ENCODE peak calls at places on chromosomes 13 and 19, in five cellular contexts. W is hepatocyte, P is nephron progenitor cell, R is ascending aorta, I is progenitor cell of endocrine pancreas. X is an unnamed sample.

GRCh38 chr13:99086149-99086868 is 108.4 kb upstream of the DOCK9 start:
- DNase-seq in W (peak), P (peak), R (no peak), I (peak), X (no peak)

GRCh38 chr13:27667946-27668345 is 46.3 kb downstream of the POLR1D start:
- DNase-seq in W (no peak), P (no peak), R (no peak), I (no peak), X (no peak)

GRCh38 chr19:2945575-2946184 is 909 bp upstream of the ZNF77 start:
- DNase-seq in W (no peak), P (no peak), R (no peak), I (no peak), X (no peak)

GRCh38 chr19:35342430-35342829 is 5.3 kb upstream of the FFAR1 start:
- DNase-seq in W (no peak), P (no peak), R (no peak), I (no peak), X (no peak)

GRCh38 chr19:45676851-45677263 is 8.8 kb downstream of the GIPR start:
- DNase-seq in W (peak), P (no peak), R (no peak), I (no peak), X (no peak)

GRCh38 chr19:48154003-48154402 is 16.1 kb downstream of the LIG1 start:
- DNase-seq in W (no peak), P (no peak), R (no peak), I (no peak), X (no peak)

GRCh38 chr19:58350871-58351557 is 2.3 kb downstream of the A1BG start:
- DNase-seq in W (no peak), P (no peak), R (no peak), I (no peak), X (no peak)

GRCh38 chr13:98977568-98978270 is at the start of gene DOCK9:
- DNase-seq in W (peak), P (peak), R (no peak), I (peak), X (no peak)

GRCh38 chr13:28609936-28610335 is 49.0 kb upstream of the POMP start:
- DNase-seq in W (no peak), P (no peak), R (no peak), I (no peak), X (no peak)

GRCh38 chr13:103876571-103876970 is 810.4 kb upstream of the SLC10A2 start:
- DNase-seq in W (no peak), P (no peak), R (no peak), I (no peak), X (no peak)
- TF ChIP-seq CTCF in W (no peak), P (no peak), R (no peak), I (no peak), X (no peak)

GRCh38 chr13:70405266-70405665 is 297.0 kb upstream of the KLHL1 start:
- DNase-seq in W (no peak), P (no peak), R (no peak), I (no peak), X (no peak)

GRCh38 chr13:70408865-70409264 is 300.6 kb upstream of the KLHL1 start:
- DNase-seq in W (no peak), P (no peak), R (no peak), I (no peak), X (no peak)

GRCh38 chr13:70407486-70407885 is 299.2 kb upstream of the KLHL1 start:
- DNase-seq in W (no peak), P (no peak), R (no peak), I (no peak), X (no peak)
- TF ChIP-seq CTCF in W (no peak), P (no peak), R (no peak), I (no peak), X (no peak)

GRCh38 chr19:795691-796581 is 1.3 kb upstream of the PTBP1 start:
- DNase-seq in W (no peak), P (no peak), R (no peak), I (no peak), X (no peak)

GRCh38 chr19:794989-795658 is 2.1 kb upstream of the PTBP1 start:
- DNase-seq in W (no peak), P (no peak), R (no peak), I (no peak), X (no peak)

GRCh38 chr19:797528-798414 is 519 bp downstream of the PTBP1 start:
- DNase-seq in W (peak), P (peak), R (no peak), I (peak), X (peak)

GRCh38 chr19:798415-799075 is 1.3 kb downstream of the PTBP1 start:
- DNase-seq in W (peak), P (no peak), R (no peak), I (no peak), X (no peak)

GRCh38 chr19:796692-797527 is at the start of gene PTBP1:
- DNase-seq in W (peak), P (peak), R (peak), I (peak), X (peak)
- TF ChIP-seq CTCF in W (no peak), P (no peak), R (no peak), I (no peak), X (no peak)

GRCh38 chr19:1774999-1775772 is 21.9 kb downstream of the ONECUT3 start:
- DNase-seq in W (no peak), P (no peak), R (no peak), I (no peak), X (no peak)
- TF ChIP-seq CTCF in W (peak), P (peak), R (peak), I (peak), X (peak)

GRCh38 chr19:44529541-44529940 is at the start of gene CEACAM20:
- DNase-seq in W (no peak), P (no peak), R (no peak), I (no peak), X (no peak)

GRCh38 chr19:44521370-44521769 is 8.1 kb downstream of the CEACAM20 start:
- DNase-seq in W (no peak), P (no peak), R (no peak), I (no peak), X (no peak)

GRCh38 chr19:44527554-44527953 is 1.9 kb downstream of the CEACAM20 start:
- DNase-seq in W (no peak), P (no peak), R (no peak), I (no peak), X (no peak)

GRCh38 chr19:44530777-44531176 is 1.3 kb upstream of the CEACAM20 start:
- DNase-seq in W (no peak), P (no peak), R (no peak), I (no peak), X (no peak)

DNA sequence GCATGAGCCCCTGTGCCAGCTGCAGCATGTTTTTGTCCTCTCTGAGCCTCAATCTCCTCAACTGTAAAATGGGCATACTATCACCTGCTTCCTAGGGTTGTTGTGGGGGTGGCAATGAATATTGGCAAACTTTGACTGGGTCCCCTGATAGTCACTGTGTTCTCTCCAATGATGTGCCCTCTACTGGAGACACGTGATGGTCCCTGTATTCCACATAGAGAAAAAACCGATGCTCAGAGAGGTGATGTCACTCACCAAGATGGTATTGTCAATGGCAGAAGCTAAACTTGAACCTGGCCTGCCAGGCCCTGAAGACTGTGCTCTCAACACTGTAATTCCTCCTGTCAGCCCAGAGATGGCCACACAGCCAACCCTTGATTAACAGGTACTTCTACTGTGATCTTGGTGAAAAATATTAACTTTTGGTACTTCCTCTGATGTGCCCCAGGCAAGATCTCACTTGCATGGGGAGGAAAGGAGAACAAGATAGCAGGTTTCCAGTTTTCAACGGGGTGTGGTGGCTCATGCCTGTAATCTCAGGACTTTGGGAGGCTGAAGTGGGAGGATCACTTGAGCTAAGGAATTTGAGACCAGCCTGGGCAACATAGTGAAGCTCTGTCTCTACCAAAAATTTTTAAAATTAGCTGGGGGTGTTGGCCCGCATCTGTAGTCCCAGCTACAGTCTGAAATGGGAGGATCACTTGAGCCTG is 3.6 kb downstream of the CEACAM20 start:
- DNase-seq in W (no peak), P (no peak), R (no peak), I (no peak), X (no peak)
- TF ChIP-seq CTCF in W (no peak), P (no peak), R (no peak), I (no peak), X (no peak)